ENCODE peak calls at places on chromosomes 13 and 19, in six cellular contexts. One of them, this sample, is unnamed.

GRCh38 chr13:80048802-80049201 is 292.1 kb downstream of the SPRY2 start:
- DNase-seq in heart right ventricle: peak; percentile 93
- DNase-seq in suprapubic skin: peak; percentile 83
- DNase-seq in tibial nerve: peak; percentile 70
- DNase-seq in iPS DF 6.9: no peak
- DNase-seq in MM.1S: peak; percentile 66
- DNase-seq in this sample: peak; percentile 85

GRCh38 chr13:107574517-107575215 is 640.7 kb downstream of the LIG4 start:
- DNase-seq in MM.1S: no peak
- DNase-seq in suprapubic skin: no peak
- DNase-seq in heart right ventricle: no peak
- DNase-seq in tibial nerve: no peak
- DNase-seq in iPS DF 6.9: no peak
- DNase-seq in this sample: no peak

GRCh38 chr13:103730407-103730806 is 664.2 kb upstream of the SLC10A2 start:
- DNase-seq in tibial nerve: no peak
- DNase-seq in iPS DF 6.9: no peak
- DNase-seq in suprapubic skin: no peak
- DNase-seq in MM.1S: no peak
- DNase-seq in heart right ventricle: peak; percentile 6
- DNase-seq in this sample: no peak

GRCh38 chr19:28427256-28428083 is 785.5 kb downstream of the UQCRFS1 start:
- DNase-seq in iPS DF 6.9: no peak
- DNase-seq in MM.1S: no peak
- DNase-seq in heart right ventricle: no peak
- DNase-seq in tibial nerve: no peak
- DNase-seq in suprapubic skin: no peak
- DNase-seq in this sample: no peak

GRCh38 chr19:2896694-2897093 is 4.0 kb upstream of the ZNF57 start:
- DNase-seq in suprapubic skin: no peak
- DNase-seq in tibial nerve: no peak
- DNase-seq in iPS DF 6.9: no peak
- DNase-seq in heart right ventricle: no peak
- DNase-seq in MM.1S: no peak
- DNase-seq in this sample: no peak

GRCh38 chr13:106403280-106403679 is 132.2 kb downstream of the EFNB2 start:
- DNase-seq in tibial nerve: no peak
- DNase-seq in heart right ventricle: no peak
- DNase-seq in suprapubic skin: no peak
- DNase-seq in MM.1S: no peak
- DNase-seq in iPS DF 6.9: no peak
- DNase-seq in this sample: no peak

GRCh38 chr13:46575843-46576242 is 22.9 kb downstream of the LRCH1 start:
- DNase-seq in tibial nerve: no peak
- DNase-seq in heart right ventricle: peak; percentile 36
- DNase-seq in iPS DF 6.9: no peak
- DNase-seq in MM.1S: no peak
- DNase-seq in suprapubic skin: no peak
- DNase-seq in this sample: no peak

GRCh38 chr19:55857974-55858373 is 21.6 kb downstream of the NLRP4 start:
- DNase-seq in tibial nerve: no peak
- DNase-seq in suprapubic skin: no peak
- DNase-seq in MM.1S: no peak
- DNase-seq in iPS DF 6.9: no peak
- DNase-seq in heart right ventricle: no peak
- DNase-seq in this sample: no peak

GRCh38 chr13:95564948-95565347 is 12.4 kb downstream of the CLDN10 start:
- DNase-seq in tibial nerve: no peak
- DNase-seq in iPS DF 6.9: no peak
- DNase-seq in heart right ventricle: no peak
- DNase-seq in suprapubic skin: no peak
- DNase-seq in MM.1S: no peak
- DNase-seq in this sample: no peak

GRCh38 chr13:45063261-45063870 is 56.9 kb upstream of the GTF2F2 start:
- DNase-seq in suprapubic skin: no peak
- DNase-seq in heart right ventricle: no peak
- DNase-seq in MM.1S: no peak
- DNase-seq in iPS DF 6.9: no peak
- DNase-seq in tibial nerve: no peak
- DNase-seq in this sample: no peak

GRCh38 chr19:6664916-6665315 is 5.0 kb downstream of the TNFSF14 start:
- DNase-seq in heart right ventricle: no peak
- DNase-seq in iPS DF 6.9: no peak
- DNase-seq in suprapubic skin: no peak
- DNase-seq in MM.1S: no peak
- DNase-seq in tibial nerve: no peak
- DNase-seq in this sample: no peak

GRCh38 chr13:69903081-69903480 is 204.5 kb upstream of the ATXN8OS start:
- DNase-seq in heart right ventricle: no peak
- DNase-seq in suprapubic skin: no peak
- DNase-seq in iPS DF 6.9: no peak
- DNase-seq in tibial nerve: no peak
- DNase-seq in MM.1S: no peak
- DNase-seq in this sample: no peak

GRCh38 chr19:47375694-47376588 is 26.8 kb downstream of the DHX34 start:
- DNase-seq in iPS DF 6.9: no peak
- DNase-seq in suprapubic skin: no peak
- DNase-seq in heart right ventricle: no peak
- DNase-seq in tibial nerve: no peak
- DNase-seq in MM.1S: no peak
- DNase-seq in this sample: no peak
- H3K27me3 ChIP-seq in iPS DF 6.9: no peaks in the 10 kb centered on the region
- H3K27me3 ChIP-seq in suprapubic skin: no peaks in the 10 kb centered on the region
- H3K27me3 ChIP-seq in heart right ventricle: no peaks in the 10 kb centered on the region
- H3K27me3 ChIP-seq in tibial nerve: no peaks in the 10 kb centered on the region
- H3K27me3 ChIP-seq in MM.1S: no peaks in the 10 kb centered on the region
- H3K27me3 ChIP-seq in this sample: no peaks in the 10 kb centered on the region

DNA sequence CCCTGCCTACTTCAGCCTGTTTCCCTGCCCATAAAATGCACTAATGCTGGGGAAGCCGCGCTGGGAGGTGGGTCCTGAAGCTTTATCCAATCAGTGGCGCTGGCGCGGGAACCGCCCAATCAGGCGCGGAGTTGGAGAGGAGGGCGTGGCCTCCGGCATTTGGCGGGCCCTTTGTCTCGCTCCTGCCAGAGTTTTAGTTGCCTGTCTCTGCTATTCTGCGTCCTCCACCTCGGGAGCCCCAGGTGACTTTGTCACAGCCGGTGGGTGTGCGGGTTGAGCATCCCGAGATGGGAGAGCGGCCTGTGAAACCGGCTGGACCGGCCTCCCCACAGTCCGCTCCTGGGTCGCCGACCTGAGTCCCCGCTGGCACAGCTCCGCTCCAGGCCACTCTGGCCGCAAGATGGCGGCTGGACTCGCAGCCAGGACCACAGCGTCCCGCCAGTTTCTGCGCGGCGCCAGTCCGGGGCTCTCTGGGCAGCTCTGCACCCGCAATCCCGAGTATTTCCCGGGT is 30.7 kb upstream of the ZNF429 start:
- DNase-seq in tibial nerve: peak; percentile 37
- DNase-seq in heart right ventricle: peak; percentile 80
- DNase-seq in MM.1S: no peak
- DNase-seq in suprapubic skin: peak; percentile 84
- DNase-seq in iPS DF 6.9: no peak
- DNase-seq in this sample: peak; percentile 20
- H3K4me3 ChIP-seq in tibial nerve: peak overlapping the region; percentile 17
- H3K4me3 ChIP-seq in heart right ventricle: peak overlapping the region; percentile 60
- H3K4me3 ChIP-seq in MM.1S: no peak overlapping the region
- H3K4me3 ChIP-seq in suprapubic skin: peak overlapping the region; percentile 35
- H3K4me3 ChIP-seq in iPS DF 6.9: no peak overlapping the region
- H3K4me3 ChIP-seq in this sample: peak overlapping the region; percentile 74

GRCh38 chr19:4094761-4095487 is 28.2 kb upstream of the ZBTB7A start:
- DNase-seq in iPS DF 6.9: no peak
- DNase-seq in heart right ventricle: no peak
- DNase-seq in suprapubic skin: no peak
- DNase-seq in tibial nerve: no peak
- DNase-seq in MM.1S: no peak
- DNase-seq in this sample: no peak

GRCh38 chr19:4095488-4095844 is 28.5 kb downstream of the MAP2K2 start:
- DNase-seq in MM.1S: no peak
- DNase-seq in heart right ventricle: no peak
- DNase-seq in suprapubic skin: no peak
- DNase-seq in iPS DF 6.9: no peak
- DNase-seq in tibial nerve: no peak
- DNase-seq in this sample: no peak

GRCh38 chr19:4094291-4094690 is 27.6 kb upstream of the ZBTB7A start:
- DNase-seq in tibial nerve: no peak
- DNase-seq in suprapubic skin: no peak
- DNase-seq in iPS DF 6.9: no peak
- DNase-seq in MM.1S: no peak
- DNase-seq in heart right ventricle: no peak
- DNase-seq in this sample: no peak

GRCh38 chr19:4096049-4096892 is 27.7 kb downstream of the MAP2K2 start:
- DNase-seq in iPS DF 6.9: no peak
- DNase-seq in MM.1S: no peak
- DNase-seq in suprapubic skin: no peak
- DNase-seq in tibial nerve: no peak
- DNase-seq in heart right ventricle: no peak
- DNase-seq in this sample: no peak

DNA sequence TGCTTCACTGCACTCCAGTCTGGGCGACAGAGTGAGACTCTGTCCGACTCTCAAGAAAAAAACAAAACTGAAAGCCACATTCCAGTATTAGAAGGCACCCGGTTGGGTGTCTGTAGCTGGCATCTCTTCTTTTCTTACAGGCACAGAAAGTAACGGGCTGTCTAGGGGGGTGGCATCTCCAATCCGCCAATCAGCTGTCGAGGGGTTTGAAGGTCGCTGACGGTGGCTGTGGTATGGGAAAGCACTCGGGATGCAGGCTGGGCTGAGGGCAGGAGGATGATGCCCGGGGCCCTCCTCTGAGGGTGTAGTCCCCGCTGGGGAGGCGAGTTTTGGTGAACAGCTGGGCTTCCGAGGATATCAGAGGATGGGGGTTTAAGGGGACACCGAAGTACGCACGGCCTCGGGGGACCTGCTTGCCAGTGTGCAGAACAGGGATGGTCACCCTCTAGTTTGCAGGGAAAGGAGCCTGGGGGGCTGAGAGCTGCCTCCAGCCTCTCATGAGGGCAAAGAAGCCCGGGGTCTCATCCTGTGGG is 27.0 kb upstream of the ZBTB7A start:
- DNase-seq in suprapubic skin: no peak
- DNase-seq in tibial nerve: no peak
- DNase-seq in heart right ventricle: no peak
- DNase-seq in MM.1S: no peak
- DNase-seq in iPS DF 6.9: no peak
- DNase-seq in this sample: no peak
- H3K27ac ChIP-seq in suprapubic skin: no peak overlapping the region
- H3K27ac ChIP-seq in tibial nerve: no peak overlapping the region
- H3K27ac ChIP-seq in heart right ventricle: no peak overlapping the region
- H3K27ac ChIP-seq in MM.1S: no peak overlapping the region
- H3K27ac ChIP-seq in iPS DF 6.9: no peak overlapping the region
- H3K27ac ChIP-seq in this sample: no peak overlapping the region

GRCh38 chr19:41998246-41999020 is 4.4 kb upstream of the ATP1A3 start:
- DNase-seq in tibial nerve: no peak
- DNase-seq in suprapubic skin: no peak
- DNase-seq in heart right ventricle: no peak
- DNase-seq in MM.1S: peak; percentile 45
- DNase-seq in iPS DF 6.9: no peak
- DNase-seq in this sample: no peak
- H3K27me3 ChIP-seq in tibial nerve: peaks cover 85% of the 10 kb centered on the region
- H3K27me3 ChIP-seq in suprapubic skin: peaks cover 99% of the 10 kb centered on the region
- H3K27me3 ChIP-seq in heart right ventricle: peaks cover 76% of the 10 kb centered on the region
- H3K27me3 ChIP-seq in MM.1S: peaks cover 85% of the 10 kb centered on the region
- H3K27me3 ChIP-seq in iPS DF 6.9: peaks cover 19% of the 10 kb centered on the region
- H3K27me3 ChIP-seq in this sample: peaks cover 6% of the 10 kb centered on the region

DNA sequence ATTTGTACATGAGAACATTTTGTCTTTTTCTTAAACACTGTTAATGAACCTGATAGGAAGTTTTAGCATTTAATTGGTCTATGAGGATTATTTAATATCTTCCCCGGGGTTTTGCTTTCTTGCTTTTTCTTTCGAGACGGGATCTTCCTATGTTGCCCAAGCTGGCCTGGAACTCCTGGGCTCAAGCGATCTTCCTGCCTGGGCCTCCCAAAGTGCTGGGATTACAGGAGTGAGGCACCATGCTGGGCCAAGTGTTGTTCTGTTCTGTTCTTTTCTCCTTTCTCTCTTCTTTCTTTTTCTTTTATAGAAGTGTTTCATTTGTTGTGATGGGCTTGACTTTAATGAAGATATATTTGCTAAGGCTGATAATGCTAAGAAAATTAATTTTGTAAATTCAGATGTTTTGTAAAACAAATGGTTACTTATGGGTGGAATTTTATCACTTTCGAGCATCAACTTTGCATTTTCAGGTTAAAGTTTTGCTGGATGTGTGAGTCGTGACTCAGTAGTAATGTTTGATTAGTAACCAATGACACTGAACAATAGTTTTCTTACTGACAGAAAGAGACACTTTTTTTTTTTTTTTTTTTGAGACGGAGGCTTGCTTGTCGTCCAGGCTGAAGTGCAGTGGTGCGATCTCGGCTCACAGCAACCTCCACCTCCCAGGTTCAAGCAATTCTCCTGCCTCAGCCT is 2.2 kb downstream of the PAN3 start:
- DNase-seq in iPS DF 6.9: no peak
- DNase-seq in suprapubic skin: no peak
- DNase-seq in tibial nerve: no peak
- DNase-seq in MM.1S: no peak
- DNase-seq in heart right ventricle: no peak
- DNase-seq in this sample: no peak
- H3K4me3 ChIP-seq in iPS DF 6.9: no peak overlapping the region
- H3K4me3 ChIP-seq in suprapubic skin: peak overlapping the region; percentile 96
- H3K4me3 ChIP-seq in tibial nerve: peak overlapping the region; percentile 95
- H3K4me3 ChIP-seq in MM.1S: peak overlapping the region; percentile 61
- H3K4me3 ChIP-seq in heart right ventricle: peak overlapping the region; percentile 99
- H3K4me3 ChIP-seq in this sample: peak overlapping the region; percentile 88